ENCODE peak calls at places on chromosomes 2 and 18, in ten cellular contexts. One of them, this sample, is unnamed.

GRCh38 chr2:72142743-72143440 is 4.8 kb downstream of the CYP26B1 start:
- DNase-seq in mucosa of descending colon: peak; percentile 67
- DNase-seq in activated CD8-positive, alpha-beta T cell treated with anti-CD3 and anti-CD28 coated beads for 36 hours: no peak
- DNase-seq in Panc1: no peak
- DNase-seq in progenitor cell of endocrine pancreas: no peak
- DNase-seq in mesothelial cell of epicardium: no peak
- DNase-seq in A673: no peak
- DNase-seq in heart right ventricle: peak; percentile 79
- DNase-seq in heart left ventricle: peak; percentile 88
- DNase-seq in CD8-positive, alpha-beta T cell: no peak
- DNase-seq in this sample: no peak

GRCh38 chr2:241271641-241272297 is 43.7 kb downstream of the HDLBP start:
- DNase-seq in mucosa of descending colon: peak; percentile 87
- DNase-seq in heart right ventricle: peak; percentile 85
- DNase-seq in A673: peak; percentile 80
- DNase-seq in CD8-positive, alpha-beta T cell: peak; percentile 4
- DNase-seq in mesothelial cell of epicardium: peak; percentile 58
- DNase-seq in activated CD8-positive, alpha-beta T cell treated with anti-CD3 and anti-CD28 coated beads for 36 hours: peak; percentile 65
- DNase-seq in progenitor cell of endocrine pancreas: peak; percentile 27
- DNase-seq in heart left ventricle: peak; percentile 91
- DNase-seq in Panc1: no peak
- DNase-seq in this sample: peak; percentile 80

GRCh38 chr2:231272961-231273360 is 74.5 kb downstream of the ARMC9 start:
- DNase-seq in Panc1: no peak
- DNase-seq in heart right ventricle: no peak
- DNase-seq in progenitor cell of endocrine pancreas: no peak
- DNase-seq in heart left ventricle: no peak
- DNase-seq in CD8-positive, alpha-beta T cell: no peak
- DNase-seq in mesothelial cell of epicardium: no peak
- DNase-seq in A673: no peak
- DNase-seq in mucosa of descending colon: no peak
- DNase-seq in activated CD8-positive, alpha-beta T cell treated with anti-CD3 and anti-CD28 coated beads for 36 hours: no peak
- DNase-seq in this sample: no peak

GRCh38 chr2:200713704-200714064 is 98.0 kb upstream of the BZW1 start:
- DNase-seq in activated CD8-positive, alpha-beta T cell treated with anti-CD3 and anti-CD28 coated beads for 36 hours: peak; percentile 7
- DNase-seq in progenitor cell of endocrine pancreas: no peak
- DNase-seq in CD8-positive, alpha-beta T cell: no peak
- DNase-seq in A673: no peak
- DNase-seq in mucosa of descending colon: no peak
- DNase-seq in Panc1: no peak
- DNase-seq in heart left ventricle: no peak
- DNase-seq in heart right ventricle: no peak
- DNase-seq in mesothelial cell of epicardium: no peak
- DNase-seq in this sample: no peak

GRCh38 chr2:9554841-9555337 is 741 bp downstream of the ADAM17 start:
- DNase-seq in CD8-positive, alpha-beta T cell: no peak
- DNase-seq in mesothelial cell of epicardium: no peak
- DNase-seq in activated CD8-positive, alpha-beta T cell treated with anti-CD3 and anti-CD28 coated beads for 36 hours: peak; percentile 67
- DNase-seq in progenitor cell of endocrine pancreas: no peak
- DNase-seq in heart right ventricle: no peak
- DNase-seq in heart left ventricle: peak; percentile 50
- DNase-seq in mucosa of descending colon: no peak
- DNase-seq in Panc1: no peak
- DNase-seq in A673: peak; percentile 78
- DNase-seq in this sample: peak; percentile 64

GRCh38 chr2:202750778-202751427 is 116.1 kb downstream of the FAM117B start:
- DNase-seq in heart left ventricle: no peak
- DNase-seq in CD8-positive, alpha-beta T cell: no peak
- DNase-seq in progenitor cell of endocrine pancreas: no peak
- DNase-seq in Panc1: no peak
- DNase-seq in mesothelial cell of epicardium: no peak
- DNase-seq in A673: no peak
- DNase-seq in mucosa of descending colon: no peak
- DNase-seq in activated CD8-positive, alpha-beta T cell treated with anti-CD3 and anti-CD28 coated beads for 36 hours: no peak
- DNase-seq in heart right ventricle: no peak
- DNase-seq in this sample: no peak

GRCh38 chr2:8479298-8479697 is 202.6 kb upstream of the ID2 start:
- DNase-seq in Panc1: no peak
- DNase-seq in A673: no peak
- DNase-seq in CD8-positive, alpha-beta T cell: no peak
- DNase-seq in heart right ventricle: peak; percentile 43
- DNase-seq in progenitor cell of endocrine pancreas: no peak
- DNase-seq in mucosa of descending colon: no peak
- DNase-seq in activated CD8-positive, alpha-beta T cell treated with anti-CD3 and anti-CD28 coated beads for 36 hours: no peak
- DNase-seq in mesothelial cell of epicardium: no peak
- DNase-seq in heart left ventricle: peak; percentile 72
- DNase-seq in this sample: no peak

GRCh38 chr18:3932285-3932684 is 482.3 kb downstream of the TGIF1 start:
- DNase-seq in activated CD8-positive, alpha-beta T cell treated with anti-CD3 and anti-CD28 coated beads for 36 hours: no peak
- DNase-seq in heart left ventricle: no peak
- DNase-seq in heart right ventricle: no peak
- DNase-seq in mucosa of descending colon: no peak
- DNase-seq in A673: no peak
- DNase-seq in CD8-positive, alpha-beta T cell: no peak
- DNase-seq in mesothelial cell of epicardium: no peak
- DNase-seq in Panc1: no peak
- DNase-seq in progenitor cell of endocrine pancreas: no peak
- DNase-seq in this sample: no peak

GRCh38 chr2:54723300-54724149 is at the start of gene EML6:
- DNase-seq in CD8-positive, alpha-beta T cell: peak; percentile 98
- DNase-seq in activated CD8-positive, alpha-beta T cell treated with anti-CD3 and anti-CD28 coated beads for 36 hours: peak; percentile 99
- DNase-seq in heart left ventricle: peak; percentile 99
- DNase-seq in mesothelial cell of epicardium: peak; percentile 95
- DNase-seq in mucosa of descending colon: peak; percentile 99
- DNase-seq in heart right ventricle: peak; percentile 97
- DNase-seq in A673: peak; percentile 100
- DNase-seq in Panc1: peak; percentile 95
- DNase-seq in progenitor cell of endocrine pancreas: peak; percentile 94
- DNase-seq in this sample: peak; percentile 99

GRCh38 chr2:221969087-221969829 is 329.5 kb downstream of the PAX3 start:
- DNase-seq in activated CD8-positive, alpha-beta T cell treated with anti-CD3 and anti-CD28 coated beads for 36 hours: peak; percentile 2
- DNase-seq in CD8-positive, alpha-beta T cell: no peak
- DNase-seq in heart right ventricle: no peak
- DNase-seq in A673: peak; percentile 65
- DNase-seq in Panc1: peak; percentile 5
- DNase-seq in mucosa of descending colon: no peak
- DNase-seq in heart left ventricle: no peak
- DNase-seq in mesothelial cell of epicardium: no peak
- DNase-seq in progenitor cell of endocrine pancreas: no peak
- DNase-seq in this sample: peak; percentile 45

GRCh38 chr2:215136669-215137328 is 1.6 kb downstream of the ABCA12 start:
- DNase-seq in mucosa of descending colon: no peak
- DNase-seq in A673: peak; percentile 18
- DNase-seq in Panc1: no peak
- DNase-seq in progenitor cell of endocrine pancreas: no peak
- DNase-seq in heart left ventricle: no peak
- DNase-seq in mesothelial cell of epicardium: no peak
- DNase-seq in activated CD8-positive, alpha-beta T cell treated with anti-CD3 and anti-CD28 coated beads for 36 hours: peak; percentile 33
- DNase-seq in heart right ventricle: no peak
- DNase-seq in CD8-positive, alpha-beta T cell: no peak
- DNase-seq in this sample: peak; percentile 12

GRCh38 chr18:7021994-7022840 is 95.4 kb downstream of the LAMA1 start:
- DNase-seq in CD8-positive, alpha-beta T cell: no peak
- DNase-seq in A673: peak; percentile 15
- DNase-seq in activated CD8-positive, alpha-beta T cell treated with anti-CD3 and anti-CD28 coated beads for 36 hours: peak; percentile 32
- DNase-seq in heart right ventricle: no peak
- DNase-seq in progenitor cell of endocrine pancreas: no peak
- DNase-seq in mesothelial cell of epicardium: no peak
- DNase-seq in mucosa of descending colon: no peak
- DNase-seq in heart left ventricle: no peak
- DNase-seq in Panc1: peak; percentile 15
- DNase-seq in this sample: peak; percentile 19

DNA sequence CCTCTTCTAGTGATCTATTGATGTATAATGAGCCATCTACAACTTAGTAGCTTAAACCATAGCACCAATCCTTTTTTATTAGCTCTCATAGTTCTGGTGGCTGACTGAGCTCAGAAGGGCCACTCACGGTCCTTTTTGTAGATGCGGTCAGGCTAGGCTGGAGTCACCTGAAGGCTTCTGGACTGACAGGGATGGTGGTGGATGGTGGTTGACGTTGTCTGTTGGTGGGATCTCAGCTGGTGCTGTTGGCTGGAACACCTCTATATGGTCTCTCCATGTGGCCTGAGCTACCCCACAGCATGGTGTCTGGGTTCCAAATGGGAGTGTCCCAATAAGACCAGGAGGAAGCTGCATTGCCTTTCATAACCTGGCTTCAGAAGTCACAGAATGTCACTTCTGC is 68.0 kb downstream of the BCL2L11 start:
- DNase-seq in A673: no peak
- DNase-seq in CD8-positive, alpha-beta T cell: no peak
- DNase-seq in Panc1: no peak
- DNase-seq in mesothelial cell of epicardium: peak; percentile 10
- DNase-seq in activated CD8-positive, alpha-beta T cell treated with anti-CD3 and anti-CD28 coated beads for 36 hours: no peak
- DNase-seq in heart right ventricle: no peak
- DNase-seq in mucosa of descending colon: no peak
- DNase-seq in progenitor cell of endocrine pancreas: no peak
- DNase-seq in heart left ventricle: no peak
- DNase-seq in this sample: no peak
- TF ChIP-seq CTCF in A673: no peak
- TF ChIP-seq CTCF in CD8-positive, alpha-beta T cell: no peak
- TF ChIP-seq CTCF in Panc1: no peak
- TF ChIP-seq CTCF in mesothelial cell of epicardium: no peak
- TF ChIP-seq CTCF in activated CD8-positive, alpha-beta T cell treated with anti-CD3 and anti-CD28 coated beads for 36 hours: no peak
- TF ChIP-seq CTCF in heart right ventricle: no peak
- TF ChIP-seq CTCF in mucosa of descending colon: no peak
- TF ChIP-seq CTCF in progenitor cell of endocrine pancreas: no peak
- TF ChIP-seq CTCF in heart left ventricle: no peak
- TF ChIP-seq CTCF in this sample: no peak

GRCh38 chr2:164701565-164701964 is 80.3 kb upstream of the GRB14 start:
- DNase-seq in heart left ventricle: no peak
- DNase-seq in Panc1: no peak
- DNase-seq in progenitor cell of endocrine pancreas: no peak
- DNase-seq in CD8-positive, alpha-beta T cell: no peak
- DNase-seq in A673: no peak
- DNase-seq in activated CD8-positive, alpha-beta T cell treated with anti-CD3 and anti-CD28 coated beads for 36 hours: no peak
- DNase-seq in heart right ventricle: no peak
- DNase-seq in mucosa of descending colon: no peak
- DNase-seq in mesothelial cell of epicardium: no peak
- DNase-seq in this sample: no peak

GRCh38 chr2:164696634-164697033 is 75.4 kb upstream of the GRB14 start:
- DNase-seq in progenitor cell of endocrine pancreas: no peak
- DNase-seq in mesothelial cell of epicardium: no peak
- DNase-seq in A673: peak; percentile 42
- DNase-seq in heart right ventricle: no peak
- DNase-seq in mucosa of descending colon: no peak
- DNase-seq in heart left ventricle: no peak
- DNase-seq in CD8-positive, alpha-beta T cell: no peak
- DNase-seq in activated CD8-positive, alpha-beta T cell treated with anti-CD3 and anti-CD28 coated beads for 36 hours: no peak
- DNase-seq in Panc1: no peak
- DNase-seq in this sample: no peak

GRCh38 chr2:164694275-164694695 is 73.0 kb upstream of the GRB14 start:
- DNase-seq in progenitor cell of endocrine pancreas: no peak
- DNase-seq in Panc1: no peak
- DNase-seq in activated CD8-positive, alpha-beta T cell treated with anti-CD3 and anti-CD28 coated beads for 36 hours: no peak
- DNase-seq in mucosa of descending colon: no peak
- DNase-seq in mesothelial cell of epicardium: no peak
- DNase-seq in heart left ventricle: no peak
- DNase-seq in heart right ventricle: no peak
- DNase-seq in CD8-positive, alpha-beta T cell: no peak
- DNase-seq in A673: no peak
- DNase-seq in this sample: no peak

GRCh38 chr2:164700390-164700789 is 79.1 kb upstream of the GRB14 start:
- DNase-seq in A673: no peak
- DNase-seq in mucosa of descending colon: no peak
- DNase-seq in heart left ventricle: no peak
- DNase-seq in activated CD8-positive, alpha-beta T cell treated with anti-CD3 and anti-CD28 coated beads for 36 hours: no peak
- DNase-seq in Panc1: no peak
- DNase-seq in mesothelial cell of epicardium: no peak
- DNase-seq in CD8-positive, alpha-beta T cell: no peak
- DNase-seq in heart right ventricle: no peak
- DNase-seq in progenitor cell of endocrine pancreas: no peak
- DNase-seq in this sample: no peak

GRCh38 chr2:164697688-164698290 is 76.5 kb upstream of the GRB14 start:
- DNase-seq in A673: peak; percentile 50
- DNase-seq in progenitor cell of endocrine pancreas: no peak
- DNase-seq in CD8-positive, alpha-beta T cell: no peak
- DNase-seq in mucosa of descending colon: no peak
- DNase-seq in heart right ventricle: no peak
- DNase-seq in mesothelial cell of epicardium: no peak
- DNase-seq in heart left ventricle: no peak
- DNase-seq in Panc1: no peak
- DNase-seq in activated CD8-positive, alpha-beta T cell treated with anti-CD3 and anti-CD28 coated beads for 36 hours: no peak
- DNase-seq in this sample: no peak
- TF ChIP-seq CTCF in A673: peak; percentile 72
- TF ChIP-seq CTCF in progenitor cell of endocrine pancreas: peak; percentile 70
- TF ChIP-seq CTCF in CD8-positive, alpha-beta T cell: no peak
- TF ChIP-seq CTCF in mucosa of descending colon: no peak
- TF ChIP-seq CTCF in heart right ventricle: peak; percentile 53
- TF ChIP-seq CTCF in mesothelial cell of epicardium: peak; percentile 65
- TF ChIP-seq CTCF in heart left ventricle: peak; percentile 59
- TF ChIP-seq CTCF in Panc1: peak; percentile 66
- TF ChIP-seq CTCF in activated CD8-positive, alpha-beta T cell treated with anti-CD3 and anti-CD28 coated beads for 36 hours: peak; percentile 32
- TF ChIP-seq CTCF in this sample: peak; percentile 82

GRCh38 chr2:192042126-192042525 is 152.6 kb downstream of the TMEFF2 start:
- DNase-seq in heart left ventricle: no peak
- DNase-seq in mucosa of descending colon: no peak
- DNase-seq in heart right ventricle: no peak
- DNase-seq in activated CD8-positive, alpha-beta T cell treated with anti-CD3 and anti-CD28 coated beads for 36 hours: no peak
- DNase-seq in progenitor cell of endocrine pancreas: no peak
- DNase-seq in A673: no peak
- DNase-seq in Panc1: no peak
- DNase-seq in mesothelial cell of epicardium: no peak
- DNase-seq in CD8-positive, alpha-beta T cell: no peak
- DNase-seq in this sample: no peak

GRCh38 chr2:192043216-192043870 is 151.4 kb downstream of the TMEFF2 start:
- DNase-seq in A673: no peak
- DNase-seq in activated CD8-positive, alpha-beta T cell treated with anti-CD3 and anti-CD28 coated beads for 36 hours: no peak
- DNase-seq in mesothelial cell of epicardium: no peak
- DNase-seq in progenitor cell of endocrine pancreas: no peak
- DNase-seq in CD8-positive, alpha-beta T cell: no peak
- DNase-seq in Panc1: no peak
- DNase-seq in mucosa of descending colon: no peak
- DNase-seq in heart left ventricle: no peak
- DNase-seq in heart right ventricle: no peak
- DNase-seq in this sample: no peak

GRCh38 chr2:192049362-192049761 is 145.4 kb downstream of the TMEFF2 start:
- DNase-seq in heart right ventricle: no peak
- DNase-seq in CD8-positive, alpha-beta T cell: no peak
- DNase-seq in mucosa of descending colon: no peak
- DNase-seq in mesothelial cell of epicardium: no peak
- DNase-seq in activated CD8-positive, alpha-beta T cell treated with anti-CD3 and anti-CD28 coated beads for 36 hours: no peak
- DNase-seq in progenitor cell of endocrine pancreas: no peak
- DNase-seq in A673: no peak
- DNase-seq in heart left ventricle: no peak
- DNase-seq in Panc1: no peak
- DNase-seq in this sample: no peak

GRCh38 chr2:192044496-192044895 is 150.2 kb downstream of the TMEFF2 start:
- DNase-seq in heart right ventricle: no peak
- DNase-seq in mesothelial cell of epicardium: no peak
- DNase-seq in CD8-positive, alpha-beta T cell: no peak
- DNase-seq in heart left ventricle: no peak
- DNase-seq in mucosa of descending colon: no peak
- DNase-seq in activated CD8-positive, alpha-beta T cell treated with anti-CD3 and anti-CD28 coated beads for 36 hours: no peak
- DNase-seq in progenitor cell of endocrine pancreas: no peak
- DNase-seq in A673: no peak
- DNase-seq in Panc1: no peak
- DNase-seq in this sample: no peak
- TF ChIP-seq CTCF in heart right ventricle: no peak
- TF ChIP-seq CTCF in mesothelial cell of epicardium: no peak
- TF ChIP-seq CTCF in CD8-positive, alpha-beta T cell: no peak
- TF ChIP-seq CTCF in heart left ventricle: no peak
- TF ChIP-seq CTCF in mucosa of descending colon: no peak
- TF ChIP-seq CTCF in activated CD8-positive, alpha-beta T cell treated with anti-CD3 and anti-CD28 coated beads for 36 hours: no peak
- TF ChIP-seq CTCF in progenitor cell of endocrine pancreas: no peak
- TF ChIP-seq CTCF in A673: peak; percentile 21
- TF ChIP-seq CTCF in Panc1: no peak
- TF ChIP-seq CTCF in this sample: no peak

GRCh38 chr2:60119778-60120177 is 433.7 kb downstream of the BCL11A start:
- DNase-seq in A673: no peak
- DNase-seq in heart right ventricle: no peak
- DNase-seq in activated CD8-positive, alpha-beta T cell treated with anti-CD3 and anti-CD28 coated beads for 36 hours: no peak
- DNase-seq in mesothelial cell of epicardium: no peak
- DNase-seq in progenitor cell of endocrine pancreas: no peak
- DNase-seq in mucosa of descending colon: no peak
- DNase-seq in CD8-positive, alpha-beta T cell: no peak
- DNase-seq in Panc1: no peak
- DNase-seq in heart left ventricle: no peak
- DNase-seq in this sample: no peak
- TF ChIP-seq CTCF in A673: no peak
- TF ChIP-seq CTCF in heart right ventricle: no peak
- TF ChIP-seq CTCF in activated CD8-positive, alpha-beta T cell treated with anti-CD3 and anti-CD28 coated beads for 36 hours: no peak
- TF ChIP-seq CTCF in mesothelial cell of epicardium: no peak
- TF ChIP-seq CTCF in progenitor cell of endocrine pancreas: no peak
- TF ChIP-seq CTCF in mucosa of descending colon: no peak
- TF ChIP-seq CTCF in CD8-positive, alpha-beta T cell: no peak
- TF ChIP-seq CTCF in Panc1: no peak
- TF ChIP-seq CTCF in heart left ventricle: peak; percentile 33
- TF ChIP-seq CTCF in this sample: no peak